ENCODE peak calls at places on chromosomes 5 and 9, in eight cellular contexts. U is suprapubic skin; K is upper lobe of right lung; I is CD8-positive, alpha-beta T cell; R is GM23248; W is vagina; J is GM23338; E is prostate gland. P is an unnamed sample. For H3K36me3, the result is how much of the 10 kb centered on the place peaks cover.

GRCh38 chr5:7827602-7828001 is 23.3 kb downstream of the CFAP90 start:
- DNase-seq in I (no peak), U (no peak), W (no peak), J (no peak), K (no peak), E (no peak), R (peak), P (no peak)

GRCh38 chr5:117218789-117219188 is 644.2 kb upstream of the SEMA6A start:
- DNase-seq in I (no peak), U (no peak), J (no peak), R (no peak), K (no peak), W (no peak), E (no peak), P (no peak)

GRCh38 chr9:34540826-34541225 is 18.0 kb upstream of the ENHO start:
- DNase-seq in K (no peak), R (peak), U (no peak), E (no peak), J (no peak), W (no peak), I (no peak), P (no peak)

GRCh38 chr5:76367623-76368366 is 35.3 kb upstream of the IQGAP2 start:
- DNase-seq in W (no peak), U (no peak), I (no peak), E (no peak), J (no peak), K (no peak), R (peak), P (no peak)

GRCh38 chr5:177607452-177608192 is 7.7 kb downstream of the B4GALT7 start:
- DNase-seq in J (peak), E (peak), R (peak), I (peak), W (no peak), U (peak), K (peak), P (peak)

GRCh38 chr5:33457124-33457523 is 16.4 kb downstream of the TARS1 start:
- DNase-seq in R (peak), U (no peak), W (no peak), I (no peak), E (no peak), K (no peak), J (no peak), P (no peak)

GRCh38 chr5:142770650-142771609 is 753 bp downstream of the ARHGAP26 start:
- DNase-seq in U (peak), E (peak), W (no peak), J (peak), R (peak), K (peak), I (peak), P (peak)

GRCh38 chr9:114434878-114435311 is 47.1 kb upstream of the AKNA start:
- DNase-seq in W (no peak), J (peak), K (no peak), I (no peak), R (peak), U (no peak), E (peak), P (peak)

GRCh38 chr9:120394058-120394669 is 185.8 kb downstream of the CDK5RAP2 start:
- DNase-seq in R (peak), E (no peak), K (no peak), J (no peak), W (no peak), I (peak), U (no peak), P (no peak)

GRCh38 chr9:88168564-88168963 is 30.3 kb upstream of the SPATA31C2 start:
- DNase-seq in W (no peak), U (no peak), J (no peak), K (no peak), E (no peak), I (no peak), R (no peak), P (no peak)

GRCh38 chr5:160685219-160685618 is 166.8 kb downstream of the ATP10B start:
- DNase-seq in R (no peak), I (no peak), W (no peak), J (peak), K (no peak), U (no peak), E (no peak), P (peak)

GRCh38 chr9:2722715-2723114 is 5.4 kb downstream of the KCNV2 start:
- DNase-seq in R (peak), I (no peak), K (no peak), U (no peak), E (no peak), W (no peak), J (peak), P (no peak)

GRCh38 chr5:93382188-93382587 is 198.8 kb downstream of the NR2F1-AS1 start:
- DNase-seq in J (no peak), W (no peak), E (no peak), K (no peak), R (no peak), U (no peak), I (no peak), P (no peak)

GRCh38 chr5:34957299-34957698 is 27.9 kb downstream of the DNAJC21 start:
- DNase-seq in W (no peak), R (peak), J (peak), E (no peak), K (no peak), U (no peak), I (no peak), P (no peak)

GRCh38 chr5:57692582-57693487 is 210.2 kb upstream of the ACTBL2 start:
- DNase-seq in K (peak), J (peak), R (peak), E (no peak), W (no peak), I (no peak), U (peak), P (peak)

GRCh38 chr5:139762624-139763170 is 32.9 kb upstream of the PSD2 start:
- DNase-seq in W (no peak), R (no peak), K (no peak), U (no peak), I (no peak), J (no peak), E (no peak), P (no peak)

GRCh38 chr5:78295035-78295961 is 800 bp upstream of the AP3B1 start:
- DNase-seq in R (peak), K (peak), I (peak), E (peak), J (peak), W (no peak), U (peak), P (peak)

GRCh38 chr9:136437839-136438547 is 1.7 kb downstream of the INPP5E start:
- DNase-seq in J (no peak), W (no peak), I (no peak), R (peak), K (no peak), U (peak), E (no peak), P (no peak)

GRCh38 chr9:136392538-136393449 is 7.2 kb downstream of the SNAPC4 start:
- DNase-seq in K (no peak), J (no peak), I (no peak), U (no peak), R (no peak), E (no peak), W (no peak), P (no peak)

GRCh38 chr5:116942622-116943021 is 368.0 kb upstream of the SEMA6A start:
- DNase-seq in J (no peak), E (no peak), R (peak), U (no peak), W (no peak), K (no peak), I (no peak), P (no peak)

GRCh38 chr9:133437753-133438531 is 15.8 kb downstream of the ADAMTS13 start:
- DNase-seq in K (no peak), I (no peak), J (peak), E (no peak), R (no peak), W (no peak), U (no peak), P (no peak)

GRCh38 chr5:30458681-30459080 is 734.8 kb upstream of the CDH6 start:
- DNase-seq in R (no peak), U (no peak), J (no peak), K (no peak), E (no peak), I (no peak), W (no peak), P (no peak)

GRCh38 chr5:117880932-117881331 is 1107.4 kb downstream of the DTWD2 start:
- DNase-seq in E (peak), U (no peak), I (no peak), J (no peak), K (no peak), W (no peak), R (no peak), P (no peak)

GRCh38 chr5:83306572-83307241 is 164.8 kb upstream of the VCAN start:
- DNase-seq in U (no peak), R (peak), J (no peak), E (no peak), K (no peak), I (no peak), W (no peak), P (no peak)

GRCh38 chr9:10661994-10662393 is 49.2 kb upstream of the PTPRD start:
- DNase-seq in R (no peak), W (no peak), U (no peak), K (no peak), I (no peak), E (no peak), J (no peak), P (no peak)

GRCh38 chr9:91420471-91421021 is 3.1 kb downstream of the NFIL3 start:
- DNase-seq in R (peak), E (peak), U (no peak), K (no peak), J (no peak), W (no peak), I (no peak), P (no peak)

GRCh38 chr9:108654566-108654965 is 201.2 kb downstream of the ACTL7B start:
- DNase-seq in W (no peak), U (no peak), I (no peak), E (no peak), K (no peak), J (no peak), R (peak), P (no peak)

GRCh38 chr5:145562931-145563330 is 272.2 kb downstream of the PRELID2 start:
- DNase-seq in U (no peak), W (no peak), R (no peak), E (no peak), J (no peak), I (no peak), K (no peak), P (no peak)

GRCh38 chr9:14315754-14316573 is 2.0 kb upstream of the NFIB start:
- DNase-seq in U (no peak), J (peak), I (no peak), E (peak), R (peak), W (no peak), K (peak), P (no peak)

GRCh38 chr5:108765647-108766046 is 17.9 kb downstream of the FER start:
- DNase-seq in I (no peak), U (no peak), K (no peak), E (no peak), R (peak), W (no peak), J (no peak), P (no peak)

GRCh38 chr5:122182491-122182921 is 53.2 kb downstream of the ZNF474 start:
- DNase-seq in J (peak), W (no peak), U (peak), I (no peak), K (no peak), E (peak), R (peak), P (no peak)

GRCh38 chr5:14806452-14806851 is 65.1 kb downstream of the ANKH start:
- DNase-seq in R (peak), I (no peak), W (no peak), E (peak), U (no peak), J (no peak), K (no peak), P (peak)

GRCh38 chr5:133611357-133612020 is 852 bp downstream of the FSTL4 start:
- DNase-seq in R (no peak), W (no peak), K (no peak), J (peak), E (no peak), I (no peak), U (no peak), P (no peak)

GRCh38 chr9:35035851-35036701 is 36.3 kb downstream of the VCP start:
- DNase-seq in W (no peak), J (peak), R (peak), I (peak), E (no peak), K (peak), U (peak), P (no peak)

GRCh38 chr5:145701404-145701803 is 133.7 kb downstream of the PRELID2 start:
- DNase-seq in J (peak), I (no peak), R (no peak), E (no peak), U (no peak), W (no peak), K (no peak), P (no peak)

GRCh38 chr5:116778015-116778414 is 203.4 kb upstream of the SEMA6A start:
- DNase-seq in W (no peak), J (peak), E (no peak), R (no peak), I (no peak), U (no peak), K (no peak), P (no peak)

GRCh38 chr5:172849636-172850453 is 15.8 kb downstream of the ERGIC1 start:
- DNase-seq in I (no peak), R (peak), J (no peak), E (peak), U (no peak), W (no peak), K (no peak), P (peak)

GRCh38 chr5:89117131-89117644 is 234.2 kb upstream of the MEF2C start:
- DNase-seq in R (peak), E (no peak), J (no peak), U (no peak), I (no peak), W (no peak), K (no peak), P (no peak)

GRCh38 chr5:125196479-125197183 is 450.2 kb upstream of the ZNF608 start:
- DNase-seq in E (no peak), U (no peak), J (no peak), K (no peak), W (no peak), R (no peak), I (no peak), P (peak)
- H3K4me3 ChIP-seq in E (no peak), U (no peak), J (no peak), K (no peak), W (no peak), R (no peak), I (no peak), P (no peak)

GRCh38 chr9:128174062-128174461 is 14.0 kb downstream of the BBLN start:
- DNase-seq in E (no peak), J (no peak), U (no peak), R (no peak), I (no peak), W (peak), K (no peak), P (no peak)
- H3K36me3 ChIP-seq in E (under half), J (under half), U (half or more), R (under half), I (under half), W (under half), K (half or more), P (under half)

GRCh38 chr5:73305386-73305785 is 132.4 kb downstream of the TMEM174 start:
- DNase-seq in W (no peak), U (no peak), R (no peak), K (no peak), I (no peak), J (no peak), E (no peak), P (no peak)

GRCh38 chr5:73301208-73302088 is 128.5 kb downstream of the TMEM174 start:
- DNase-seq in J (peak), E (no peak), I (no peak), R (no peak), W (peak), K (no peak), U (no peak), P (no peak)

GRCh38 chr5:73302797-73303138 is 129.8 kb downstream of the TMEM174 start:
- DNase-seq in J (no peak), E (no peak), U (no peak), R (no peak), I (no peak), W (no peak), K (no peak), P (no peak)

GRCh38 chr5:73304381-73304780 is 131.4 kb downstream of the TMEM174 start:
- DNase-seq in R (no peak), U (no peak), E (no peak), I (no peak), W (no peak), K (no peak), J (no peak), P (no peak)

GRCh38 chr5:73303139-73304079 is 130.4 kb downstream of the TMEM174 start:
- DNase-seq in W (peak), E (no peak), I (no peak), J (peak), K (no peak), U (no peak), R (no peak), P (peak)
- H3K4me3 ChIP-seq in W (no peak), E (no peak), I (no peak), J (peak), K (no peak), U (peak), R (no peak), P (no peak)

GRCh38 chr9:121772600-121773285 is 121.3 kb downstream of the DAB2IP start:
- DNase-seq in I (no peak), R (no peak), U (no peak), J (no peak), K (peak), W (no peak), E (no peak), P (peak)

GRCh38 chr9:121773286-121773953 is 122.0 kb downstream of the DAB2IP start:
- DNase-seq in E (no peak), R (no peak), I (no peak), U (no peak), K (no peak), J (no peak), W (no peak), P (peak)

GRCh38 chr9:121770415-121771273 is 119.2 kb downstream of the DAB2IP start:
- DNase-seq in E (no peak), R (peak), J (no peak), K (no peak), W (no peak), I (no peak), U (no peak), P (no peak)

GRCh38 chr9:121771418-121771817 is 120.0 kb downstream of the DAB2IP start:
- DNase-seq in I (no peak), W (no peak), R (peak), K (peak), E (no peak), U (no peak), J (no peak), P (no peak)

GRCh38 chr9:121771851-121772599 is 120.6 kb downstream of the DAB2IP start:
- DNase-seq in R (no peak), J (no peak), K (peak), E (no peak), W (no peak), I (no peak), U (no peak), P (no peak)
- H3K36me3 ChIP-seq in R (under half), J (under half), K (half or more), E (under half), W (under half), I (under half), U (half or more), P (under half)

GRCh38 chr5:158139161-158139560 is 280.2 kb upstream of the CLINT1 start:
- DNase-seq in U (no peak), W (no peak), R (peak), E (no peak), I (no peak), K (no peak), J (no peak), P (no peak)

GRCh38 chr5:158135682-158136176 is 276.8 kb upstream of the CLINT1 start:
- DNase-seq in J (peak), U (no peak), K (no peak), R (no peak), I (no peak), E (no peak), W (no peak), P (no peak)

GRCh38 chr5:158127536-158127935 is 268.6 kb upstream of the CLINT1 start:
- DNase-seq in K (no peak), R (no peak), I (no peak), W (no peak), U (no peak), J (no peak), E (no peak), P (peak)

GRCh38 chr5:158133369-158133768 is 274.4 kb upstream of the CLINT1 start:
- DNase-seq in I (no peak), U (no peak), J (no peak), R (peak), W (no peak), E (no peak), K (no peak), P (no peak)
- H3K4me3 ChIP-seq in I (no peak), U (no peak), J (no peak), R (no peak), W (no peak), E (no peak), K (no peak), P (no peak)

GRCh38 chr5:82277613-82277986 is 554 bp downstream of the RPS23 start:
- DNase-seq in W (no peak), E (no peak), U (no peak), J (no peak), K (no peak), I (no peak), R (peak), P (no peak)

GRCh38 chr5:82272957-82273356 is 5.2 kb downstream of the RPS23 start:
- DNase-seq in W (no peak), R (no peak), K (no peak), E (no peak), J (peak), U (no peak), I (no peak), P (no peak)

GRCh38 chr5:82276800-82277612 is 1.1 kb downstream of the RPS23 start:
- DNase-seq in W (no peak), I (no peak), R (no peak), U (no peak), K (no peak), E (no peak), J (no peak), P (no peak)

GRCh38 chr5:82275267-82275664 is 2.9 kb downstream of the RPS23 start:
- DNase-seq in I (no peak), E (no peak), W (no peak), R (no peak), K (no peak), J (no peak), U (no peak), P (no peak)

DNA sequence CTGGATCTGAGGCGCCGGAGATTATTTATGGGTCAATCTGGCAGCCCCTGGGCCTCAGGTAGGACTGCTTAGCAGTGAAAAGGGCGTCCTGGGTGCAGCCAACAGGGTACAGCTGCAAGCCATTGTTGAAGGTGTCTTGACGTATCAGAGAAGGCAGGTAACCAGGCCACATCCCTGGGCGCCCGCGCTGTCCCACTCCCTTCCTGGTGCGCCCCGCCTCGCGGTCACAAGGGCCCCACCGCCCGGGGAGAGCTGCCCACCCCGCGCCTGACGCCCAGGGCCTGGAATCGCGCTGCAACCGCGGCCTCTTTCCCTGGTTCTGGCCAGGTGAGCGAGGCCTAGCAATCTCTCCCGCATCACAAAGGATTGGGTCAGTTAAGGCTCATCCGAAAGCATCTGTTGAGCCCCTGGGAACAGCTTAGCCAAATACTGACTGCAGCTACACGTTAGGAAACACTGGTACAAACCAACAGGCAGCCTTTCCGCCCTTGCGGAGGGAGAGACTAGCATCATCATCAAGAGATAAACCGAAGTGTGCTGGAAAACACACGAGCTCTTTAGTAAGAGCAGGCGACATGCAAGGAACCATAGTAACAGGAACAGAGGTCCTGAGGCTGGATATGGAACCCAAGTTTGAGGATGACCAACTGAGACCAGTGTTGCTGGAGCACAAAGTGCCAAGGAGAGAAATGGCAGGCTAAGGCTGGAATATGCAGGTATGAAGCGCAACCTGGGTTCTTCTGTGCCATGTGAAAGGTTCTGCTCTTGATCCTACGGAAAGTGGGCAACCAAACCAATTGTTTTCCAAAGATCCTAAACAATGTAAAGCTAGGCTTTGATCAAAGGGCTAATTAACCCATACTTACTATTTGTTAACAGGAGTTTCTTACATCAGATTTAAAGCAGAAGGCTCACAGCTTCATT is 3.5 kb downstream of the RPS23 start:
- DNase-seq in U (no peak), R (no peak), I (no peak), E (no peak), J (peak), W (no peak), K (no peak), P (no peak)
- H3K36me3 ChIP-seq in U (under half), R (under half), I (under half), E (under half), J (under half), W (under half), K (under half), P (under half)

GRCh38 chr5:37811866-37812265 is 28.0 kb downstream of the GDNF start:
- DNase-seq in J (no peak), U (no peak), I (no peak), W (no peak), K (no peak), E (no peak), R (no peak), P (no peak)

GRCh38 chr5:37807902-37808301 is 31.9 kb downstream of the GDNF start:
- DNase-seq in W (no peak), U (no peak), I (no peak), R (no peak), J (no peak), E (no peak), K (no peak), P (no peak)

GRCh38 chr5:37807015-37807414 is 32.8 kb downstream of the GDNF start:
- DNase-seq in I (no peak), R (no peak), E (no peak), U (no peak), J (no peak), W (no peak), K (no peak), P (no peak)

GRCh38 chr5:37812365-37812764 is 27.5 kb downstream of the GDNF start:
- DNase-seq in W (no peak), I (no peak), U (no peak), K (no peak), R (peak), E (no peak), J (no peak), P (no peak)

GRCh38 chr5:37810311-37810710 is 29.5 kb downstream of the GDNF start:
- DNase-seq in E (no peak), I (no peak), J (no peak), K (no peak), R (peak), W (no peak), U (no peak), P (no peak)
- H3K4me3 ChIP-seq in E (no peak), I (no peak), J (no peak), K (no peak), R (peak), W (no peak), U (no peak), P (no peak)